ENCODE peak calls at places on chromosomes 11 and 22, in six cellular contexts. A is upper lobe of right lung, R is DND-41, U is fibroblast of lung, S is fibroblast of pulmonary artery, P is astrocyte. I is an unnamed sample.

GRCh38 chr11:45621541-45621940 is 43.9 kb downstream of the CHST1 start:
- DNase-seq in A (no peak), R (no peak), U (no peak), S (no peak), P (no peak), I (no peak)

GRCh38 chr22:32469799-32470212 is 4.8 kb upstream of the FBXO7 start:
- DNase-seq in A (no peak), R (no peak), U (peak; percentile 63), S (peak; percentile 55), P (peak; percentile 57), I (peak; percentile 59)

GRCh38 chr11:132346558-132347148 is 976.2 kb downstream of the NTM start:
- DNase-seq in A (no peak), R (no peak), U (no peak), S (no peak), P (no peak), I (no peak)

GRCh38 chr11:71519546-71519945 is 7.5 kb upstream of the KRTAP5-7 start:
- DNase-seq in A (no peak), R (no peak), U (no peak), S (no peak), P (no peak), I (no peak)

GRCh38 chr11:205221-206001 is 1.8 kb downstream of the BET1L start:
- DNase-seq in A (peak; percentile 50), R (peak; percentile 4), U (no peak), S (no peak), P (no peak), I (no peak)

GRCh38 chr11:111573821-111574249 is 28.4 kb upstream of the SIK2 start:
- DNase-seq in A (no peak), R (no peak), U (peak; percentile 32), S (peak; percentile 44), P (no peak), I (peak; percentile 57)

GRCh38 chr11:63908631-63909491 is 8.1 kb downstream of the RCOR2 start:
- DNase-seq in A (no peak), R (no peak), U (no peak), S (no peak), P (no peak), I (no peak)

GRCh38 chr11:95279921-95280861 is 49.2 kb upstream of the SESN3 start:
- DNase-seq in A (no peak), R (no peak), U (no peak), S (peak; percentile 25), P (peak; percentile 48), I (peak; percentile 65)

GRCh38 chr22:39478461-39478860 is 21.6 kb downstream of the MGAT3 start:
- DNase-seq in A (no peak), R (peak; percentile 53), U (no peak), S (no peak), P (no peak), I (no peak)

GRCh38 chr11:47409440-47410403 is 1.3 kb downstream of the SLC39A13 start:
- DNase-seq in A (no peak), R (no peak), U (no peak), S (no peak), P (no peak), I (peak; percentile 32)

GRCh38 chr11:113313601-113314000 is 782 bp upstream of the TTC12 start:
- DNase-seq in A (no peak), R (no peak), U (no peak), S (no peak), P (no peak), I (no peak)

GRCh38 chr11:20158597-20159257 is 1.5 kb downstream of the DBX1 start:
- DNase-seq in A (no peak), R (no peak), U (peak; percentile 71), S (peak; percentile 77), P (peak; percentile 47), I (peak; percentile 67)

GRCh38 chr22:35102663-35103062 is 36.7 kb downstream of the ISX start:
- DNase-seq in A (no peak), R (no peak), U (no peak), S (peak; percentile 2), P (no peak), I (no peak)

GRCh38 chr11:108733479-108734116 is 68.7 kb downstream of the DDX10 start:
- DNase-seq in A (no peak), R (no peak), U (peak; percentile 55), S (peak; percentile 58), P (peak; percentile 82), I (peak; percentile 45)

GRCh38 chr22:37486224-37486845 is at the start of gene MFNG:
- DNase-seq in A (peak; percentile 90), R (peak; percentile 60), U (peak; percentile 17), S (peak; percentile 34), P (no peak), I (peak; percentile 9)

GRCh38 chr11:13249992-13250391 is 27.6 kb upstream of the BMAL1 start:
- DNase-seq in A (no peak), R (no peak), U (peak; percentile 37), S (peak; percentile 20), P (no peak), I (no peak)

GRCh38 chr11:62832346-62833234 is at the start of gene TEX54:
- DNase-seq in A (peak; percentile 70), R (no peak), U (no peak), S (no peak), P (no peak), I (no peak)

GRCh38 chr11:79663012-79663411 is 222.2 kb upstream of the TENM4 start:
- DNase-seq in A (no peak), R (no peak), U (no peak), S (no peak), P (no peak), I (no peak)

GRCh38 chr11:29214833-29215232 is 802.0 kb downstream of the KCNA4 start:
- DNase-seq in A (no peak), R (no peak), U (peak; percentile 1), S (peak; percentile 32), P (no peak), I (peak; percentile 50)

GRCh38 chr11:32987851-32988250 is 27.8 kb upstream of the DEPDC7 start:
- DNase-seq in A (no peak), R (no peak), U (no peak), S (no peak), P (no peak), I (no peak)

GRCh38 chr11:72758304-72758689 is 6.1 kb upstream of the ARAP1 start:
- DNase-seq in A (no peak), R (no peak), U (peak; percentile 73), S (peak; percentile 68), P (peak; percentile 83), I (no peak)

GRCh38 chr11:111846640-111847039 is 24.7 kb downstream of the ALG9 start:
- DNase-seq in A (no peak), R (no peak), U (peak; percentile 76), S (peak; percentile 75), P (peak; percentile 81), I (peak; percentile 68)

GRCh38 chr11:117458275-117459120 is 130.8 kb downstream of the CEP164 start:
- DNase-seq in A (no peak), R (no peak), U (no peak), S (no peak), P (no peak), I (no peak)

GRCh38 chr22:24190159-24190540 is 8.9 kb downstream of the SUSD2 start:
- DNase-seq in A (no peak), R (no peak), U (no peak), S (no peak), P (no peak), I (no peak)

GRCh38 chr22:50674606-50675552 is 2.3 kb downstream of the SHANK3 start:
- DNase-seq in A (peak; percentile 90), R (no peak), U (no peak), S (no peak), P (no peak), I (no peak)

GRCh38 chr11:17642980-17643379 is 76.4 kb upstream of the MYOD1 start:
- DNase-seq in A (peak; percentile 48), R (no peak), U (no peak), S (no peak), P (no peak), I (no peak)

GRCh38 chr22:41857160-41857859 is 24.4 kb downstream of the SREBF2 start:
- DNase-seq in A (no peak), R (peak; percentile 61), U (peak; percentile 65), S (peak; percentile 72), P (peak; percentile 71), I (peak; percentile 61)

GRCh38 chr22:41856484-41856883 is 23.6 kb downstream of the SREBF2 start:
- DNase-seq in A (no peak), R (no peak), U (no peak), S (no peak), P (no peak), I (peak; percentile 11)

GRCh38 chr22:41862530-41863266 is 29.8 kb downstream of the SREBF2 start:
- DNase-seq in A (no peak), R (no peak), U (peak; percentile 34), S (no peak), P (peak; percentile 51), I (no peak)

GRCh38 chr22:41862160-41862529 is 29.2 kb downstream of the SREBF2 start:
- DNase-seq in A (no peak), R (no peak), U (peak; percentile 37), S (peak; percentile 40), P (peak; percentile 24), I (peak; percentile 22)

GRCh38 chr22:41857860-41858199 is 24.9 kb downstream of the SREBF2 start:
- DNase-seq in A (no peak), R (no peak), U (no peak), S (no peak), P (no peak), I (no peak)
- TF ChIP-seq CTCF in A (no peak), R (no peak), U (no peak), S (no peak), P (no peak), I (no peak)

DNA sequence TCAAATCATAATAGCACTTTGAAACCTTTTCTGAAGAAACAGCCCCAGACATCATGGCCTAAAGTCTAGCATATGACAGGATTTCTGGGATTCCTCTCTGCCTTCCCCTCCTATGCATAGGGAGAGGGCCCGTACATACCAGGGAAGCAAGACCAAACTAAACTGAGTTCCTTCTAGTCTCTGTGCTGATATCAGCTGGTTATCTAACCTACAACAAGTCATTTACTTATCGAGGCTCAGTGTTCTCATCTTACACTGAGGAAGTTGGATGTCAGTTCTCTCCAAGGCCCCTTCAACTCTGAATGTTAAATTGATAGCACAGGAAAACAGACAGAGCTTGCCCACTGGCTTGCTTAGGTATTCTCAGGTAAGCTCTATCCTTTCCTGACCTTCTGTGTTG is 17.0 kb upstream of the GRIK4 start:
- DNase-seq in A (no peak), R (no peak), U (no peak), S (no peak), P (no peak), I (no peak)
- H3K4me3 ChIP-seq in A (no peak overlapping the region), R (no peak overlapping the region), U (no peak overlapping the region), S (no peak overlapping the region), P (no peak overlapping the region), I (no peak overlapping the region)

GRCh38 chr11:97687106-97687505 is 1297.3 kb downstream of the JRKL start:
- DNase-seq in A (no peak), R (no peak), U (no peak), S (no peak), P (no peak), I (no peak)

GRCh38 chr11:97691061-97691460 is 1301.2 kb downstream of the JRKL start:
- DNase-seq in A (no peak), R (no peak), U (no peak), S (no peak), P (no peak), I (no peak)
- TF ChIP-seq CTCF in A (no peak), R (no peak), U (no peak), S (no peak), P (no peak), I (no peak)

DNA sequence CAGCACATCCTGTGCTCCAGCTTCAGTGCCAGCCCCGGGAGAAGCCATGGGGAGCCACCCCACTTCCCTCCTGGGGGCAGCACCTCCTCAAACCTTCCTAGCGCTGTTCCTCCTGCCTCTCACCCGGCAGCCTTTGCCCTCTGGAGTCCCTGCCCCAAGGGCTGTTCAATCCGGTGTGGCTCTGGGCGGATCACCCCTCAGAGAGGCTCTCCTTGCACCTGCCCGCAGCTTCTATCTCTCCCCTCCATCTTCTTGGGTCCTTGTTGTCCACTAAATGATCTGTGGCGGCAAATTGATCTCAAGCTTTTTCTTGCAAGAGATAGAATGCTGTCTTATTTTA is 18.1 kb upstream of the CDKN1C start:
- DNase-seq in A (no peak), R (no peak), U (no peak), S (no peak), P (no peak), I (no peak)
- H3K4me3 ChIP-seq in A (no peak overlapping the region), R (no peak overlapping the region), U (no peak overlapping the region), S (no peak overlapping the region), P (no peak overlapping the region), I (peak overlapping the region; percentile 76)

I was measured in fibroblast of the aortic adventitia.